ENCODE peak calls at places on chromosome 18, in four cellular contexts. V is HCT116, F is GM23248, U is hepatocyte. T is an unnamed sample. For H3K9me3 and H3K79me2, the result is how much of the 10 kb centered on the place peaks cover.

GRCh38 chr18:68445131-68445530 is 269.8 kb downstream of the TMX3 start:
- DNase-seq in F (no peak), U (no peak), V (no peak), T (no peak)

GRCh38 chr18:27606851-27607250 is 421.7 kb upstream of the CHST9 start:
- DNase-seq in V (no peak), U (no peak), F (no peak), T (no peak)

GRCh38 chr18:67199993-67200617 is 316.4 kb downstream of the DSEL start:
- DNase-seq in V (peak), F (peak), U (peak), T (peak)

GRCh38 chr18:46035701-46036680 is 36.1 kb downstream of the PSTPIP2 start:
- DNase-seq in F (peak), V (no peak), U (no peak), T (no peak)

GRCh38 chr18:53441761-53442414 is 782.6 kb downstream of the MBD2 start:
- DNase-seq in F (no peak), U (no peak), V (no peak), T (no peak)

GRCh38 chr18:68431922-68432198 is 283.0 kb downstream of the TMX3 start:
- DNase-seq in U (no peak), V (no peak), F (no peak), T (no peak)

GRCh38 chr18:5150888-5151287 is 46.2 kb downstream of the AKAIN1 start:
- DNase-seq in F (no peak), V (no peak), U (no peak), T (no peak)

GRCh38 chr18:11994346-11994707 is 13.0 kb downstream of the IMPA2 start:
- DNase-seq in V (no peak), F (peak), U (peak), T (no peak)

GRCh38 chr18:13361422-13361821 is 142.9 kb downstream of the LDLRAD4 start:
- DNase-seq in F (no peak), V (no peak), U (no peak), T (no peak)

GRCh38 chr18:75305984-75306383 is 95.4 kb downstream of the TSHZ1 start:
- DNase-seq in F (no peak), V (no peak), U (no peak), T (no peak)

GRCh38 chr18:68456985-68457384 is 257.9 kb downstream of the TMX3 start:
- DNase-seq in V (no peak), U (no peak), F (no peak), T (no peak)

GRCh38 chr18:13051950-13052349 is 60.8 kb downstream of the CEP192 start:
- DNase-seq in V (no peak), U (no peak), F (no peak), T (no peak)

GRCh38 chr18:68431111-68431921 is 283.6 kb downstream of the TMX3 start:
- DNase-seq in F (peak), V (no peak), U (no peak), T (no peak)

GRCh38 chr18:36441426-36441870 is 143.9 kb downstream of the FHOD3 start:
- DNase-seq in U (no peak), V (no peak), F (peak), T (no peak)

GRCh38 chr18:78561757-78562445 is 417.7 kb upstream of the SALL3 start:
- DNase-seq in V (no peak), F (no peak), U (no peak), T (no peak)

GRCh38 chr18:37535968-37536367 is 29.6 kb downstream of the CELF4 start:
- DNase-seq in U (no peak), F (peak), V (no peak), T (no peak)

GRCh38 chr18:21826196-21826595 is 85.6 kb downstream of the MIB1 start:
- DNase-seq in U (no peak), F (peak), V (no peak), T (peak)

GRCh38 chr18:75005622-75006021 is 203.3 kb downstream of the PTGR3 start:
- DNase-seq in V (no peak), U (no peak), F (no peak), T (no peak)

GRCh38 chr18:45497595-45498269 is 117.5 kb upstream of the SLC14A2 start:
- DNase-seq in F (no peak), U (no peak), V (no peak), T (no peak)

GRCh38 chr18:76803814-76804213 is 18.5 kb upstream of the ZNF236 start:
- DNase-seq in V (no peak), U (peak), F (peak), T (no peak)

GRCh38 chr18:67742525-67742924 is 226.0 kb upstream of the DSEL start:
- DNase-seq in V (no peak), F (no peak), U (no peak), T (no peak)

GRCh38 chr18:326846-327245 is 59.0 kb upstream of the THOC1 start:
- DNase-seq in U (no peak), F (no peak), V (no peak), T (no peak)

GRCh38 chr18:67421666-67422065 is 94.9 kb downstream of the DSEL start:
- DNase-seq in F (no peak), V (no peak), U (no peak), T (no peak)

GRCh38 chr18:61850756-61851155 is 42.1 kb downstream of the RNF152 start:
- DNase-seq in V (no peak), F (no peak), U (no peak), T (no peak)

GRCh38 chr18:78768655-78769501 is 210.7 kb upstream of the SALL3 start:
- DNase-seq in V (no peak), F (no peak), U (no peak), T (no peak)

GRCh38 chr18:34767601-34768027 is 57.5 kb downstream of the DTNA start:
- DNase-seq in U (no peak), V (no peak), F (peak), T (peak)

GRCh38 chr18:35770360-35770759 is 188.8 kb downstream of the GALNT1 start:
- DNase-seq in V (no peak), U (no peak), F (no peak), T (no peak)

GRCh38 chr18:56812674-56813073 is 161.5 kb downstream of the WDR7 start:
- DNase-seq in V (no peak), U (no peak), F (no peak), T (no peak)

GRCh38 chr18:34158881-34159690 is 65.6 kb downstream of the NOL4 start:
- DNase-seq in V (no peak), U (peak), F (peak), T (no peak)

GRCh38 chr18:25535495-25535894 is 183.5 kb upstream of the ZNF521 start:
- DNase-seq in U (no peak), F (no peak), V (no peak), T (no peak)

GRCh38 chr18:46171331-46171730 is 67.1 kb downstream of the HAUS1 start:
- DNase-seq in U (no peak), V (no peak), F (no peak), T (no peak)

GRCh38 chr18:39675358-39675757 is 2109.8 kb upstream of the CELF4 start:
- DNase-seq in U (peak), F (peak), V (no peak), T (no peak)

GRCh38 chr18:12093520-12094257 is at the start of gene ANKRD62:
- DNase-seq in F (no peak), V (no peak), U (no peak), T (no peak)

GRCh38 chr18:12254137-12254819 is at the start of gene CIDEA:
- DNase-seq in F (peak), U (peak), V (no peak), T (no peak)

GRCh38 chr18:75752864-75753263 is 325.4 kb upstream of the SMIM21 start:
- DNase-seq in U (no peak), F (no peak), V (no peak), T (no peak)

DNA sequence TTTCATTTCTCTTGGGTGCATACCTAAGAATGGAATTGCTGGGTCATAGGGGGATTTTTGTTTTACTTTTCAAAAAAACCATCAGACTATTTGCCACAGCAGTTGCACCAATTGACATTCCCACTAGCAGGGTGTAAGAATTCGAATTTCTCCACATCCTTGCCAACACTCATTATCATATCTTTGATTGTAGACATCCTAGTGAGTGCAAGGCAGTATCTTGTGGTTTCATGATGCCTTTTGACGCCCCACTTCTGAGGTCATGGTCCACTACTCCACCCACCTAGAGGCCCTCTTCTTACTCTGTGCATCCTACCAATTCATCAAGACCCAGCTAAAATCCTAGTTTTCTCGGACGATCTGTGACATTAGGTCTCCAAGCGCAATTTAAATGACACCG is 161.9 kb downstream of the MYO5B start:
- DNase-seq in U (no peak), F (no peak), V (no peak), T (no peak)
- H3K9me3 ChIP-seq in U (under half), F (under half), V (under half), T (under half)

DNA sequence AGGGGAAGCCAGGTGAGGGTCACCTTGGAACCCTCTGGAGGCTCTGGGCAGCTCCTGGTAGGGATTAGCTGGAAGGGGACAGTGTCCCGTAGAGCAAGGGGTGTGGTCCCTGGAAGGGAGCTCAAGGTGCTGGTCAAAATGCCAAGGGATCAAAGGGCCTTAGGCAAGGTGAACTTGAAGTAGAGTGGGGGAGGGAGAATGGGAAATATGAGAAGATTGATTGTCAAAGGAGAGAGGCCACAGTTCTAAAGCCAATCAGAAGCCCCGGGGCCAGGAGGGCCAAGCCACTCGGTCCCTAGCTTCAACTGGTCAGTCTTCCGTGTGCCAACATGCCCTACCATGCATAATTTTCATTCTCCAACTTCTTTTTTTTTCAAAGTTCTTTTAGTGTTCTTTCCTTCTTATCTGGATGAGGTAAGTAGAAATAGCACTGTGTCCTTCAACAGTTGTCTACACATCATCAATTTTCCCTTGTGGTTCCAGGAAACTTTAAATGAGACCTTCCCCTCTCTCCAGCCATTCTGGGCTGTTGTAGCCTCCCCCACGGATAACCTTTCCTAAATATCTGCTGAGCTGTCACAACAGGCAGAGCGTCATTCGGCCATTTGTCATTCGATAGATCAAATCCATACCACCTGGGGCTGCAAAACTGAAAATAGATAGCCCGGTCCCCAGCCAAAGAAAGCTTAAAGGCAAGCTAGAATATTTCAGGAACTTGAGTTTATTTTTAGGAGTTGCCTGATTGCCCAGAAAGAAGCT is 83.4 kb downstream of the ALPK2 start:
- DNase-seq in F (no peak), U (no peak), V (no peak), T (no peak)
- H3K79me2 ChIP-seq in F (half or more), U (under half), V (under half), T (under half)

GRCh38 chr18:6428851-6429395 is 14.2 kb upstream of the L3MBTL4 start:
- DNase-seq in F (no peak), U (no peak), V (no peak), T (no peak)
- H3K9me3 ChIP-seq in F (under half), U (under half), V (under half), T (under half)

DNA sequence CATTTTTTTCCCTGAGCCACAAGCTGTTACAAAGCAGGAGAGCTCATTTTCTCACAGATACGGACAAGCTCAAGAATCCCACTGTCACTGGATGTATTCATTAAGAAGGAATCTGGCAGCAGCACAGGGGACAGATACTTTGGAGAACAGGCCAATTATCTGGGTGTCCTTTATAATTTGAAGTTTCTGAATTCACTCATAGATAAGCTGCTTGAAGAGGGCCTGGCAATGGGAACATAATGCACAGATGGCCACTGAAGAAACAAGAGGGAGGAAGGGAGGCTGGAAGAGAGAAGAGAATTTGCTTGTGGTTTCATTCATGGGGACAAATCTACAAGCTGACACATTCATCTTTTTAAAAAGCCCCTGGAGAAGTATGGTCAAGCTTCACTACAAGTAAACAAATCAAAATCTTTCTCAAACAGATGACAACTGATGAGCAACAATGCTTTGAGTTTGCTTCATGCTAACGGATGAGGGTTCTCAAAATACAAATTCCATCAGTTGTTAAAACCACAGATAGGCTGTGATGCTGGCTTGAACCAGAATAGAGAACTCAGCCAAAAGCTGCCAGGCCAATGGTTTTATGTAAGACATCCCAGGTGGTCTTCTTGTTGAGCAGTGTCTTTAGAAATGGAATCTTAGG is 11.9 kb downstream of the BCL2 start:
- DNase-seq in F (peak), V (no peak), U (no peak), T (no peak)
- H3K79me2 ChIP-seq in F (under half), V (under half), U (under half), T (under half)

GRCh38 chr18:3970929-3971328 is 484.2 kb downstream of the DLGAP1 start:
- DNase-seq in F (no peak), V (no peak), U (peak), T (no peak)
- H3K9me3 ChIP-seq in F (under half), V (under half), U (under half), T (under half)

GRCh38 chr18:48580782-48581181 is 42.0 kb downstream of the CTIF start:
- DNase-seq in V (no peak), U (peak), F (peak), T (peak)
- H3K79me2 ChIP-seq in V (under half), U (half or more), F (half or more), T (under half)

GRCh38 chr18:79889569-79889968 is 61.9 kb downstream of the SLC66A2 start:
- DNase-seq in F (no peak), V (no peak), U (no peak), T (no peak)

GRCh38 chr18:79887181-79888000 is 64.1 kb downstream of the SLC66A2 start:
- DNase-seq in U (no peak), F (no peak), V (no peak), T (no peak)

GRCh38 chr18:79884963-79885728 is 66.3 kb downstream of the SLC66A2 start:
- DNase-seq in F (no peak), V (no peak), U (no peak), T (no peak)

GRCh38 chr18:79890638-79891037 is 60.8 kb downstream of the SLC66A2 start:
- DNase-seq in F (no peak), U (no peak), V (no peak), T (no peak)

DNA sequence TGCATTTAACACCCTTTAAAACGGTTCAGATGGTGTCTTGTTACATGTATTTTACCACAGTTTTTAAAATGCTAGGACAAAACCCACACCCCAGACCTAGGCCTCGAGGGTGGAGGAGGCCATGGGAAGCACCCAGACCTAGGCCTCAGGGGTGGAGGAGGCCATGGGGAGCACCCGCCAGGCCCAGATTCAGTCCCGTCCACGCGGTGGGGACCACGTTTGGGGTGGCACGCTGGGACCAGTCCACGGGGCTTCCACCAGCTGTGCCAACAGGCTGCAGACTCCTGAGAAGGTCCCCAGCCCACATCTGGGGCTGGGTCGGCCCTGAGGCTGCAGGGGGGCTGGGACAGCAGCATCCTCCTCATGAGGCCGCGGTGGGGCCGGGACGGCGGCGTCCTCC is 63.4 kb downstream of the SLC66A2 start:
- DNase-seq in F (no peak), V (no peak), U (no peak), T (no peak)
- H3K9me3 ChIP-seq in F (under half), V (under half), U (under half), T (under half)

GRCh38 chr18:70044626-70045025 is 97.0 kb upstream of the CD226 start:
- DNase-seq in F (peak), V (peak), U (peak), T (peak)
- H3K79me2 ChIP-seq in F (half or more), V (under half), U (under half), T (half or more)

DNA sequence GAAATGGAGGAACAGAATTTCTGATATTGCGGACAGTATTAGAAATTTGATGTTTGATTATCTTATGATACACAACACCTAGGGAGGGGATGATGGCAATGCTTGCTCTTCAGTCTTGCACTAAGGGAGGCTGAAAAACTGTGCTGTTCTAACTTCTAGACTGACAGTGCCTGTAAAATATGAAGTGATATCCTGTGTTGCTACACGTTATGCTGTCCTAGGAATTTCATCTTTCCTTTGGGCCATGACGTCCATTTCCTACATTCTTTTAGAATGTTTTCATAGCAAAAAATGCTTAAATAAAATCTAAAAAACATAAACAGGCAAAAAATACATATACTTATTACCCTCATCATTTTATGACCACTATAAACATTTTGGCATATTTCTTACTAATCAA is 55.3 kb downstream of the OSBPL1A start:
- DNase-seq in V (no peak), F (no peak), U (no peak), T (no peak)
- H3K9me3 ChIP-seq in V (under half), F (under half), U (under half), T (under half)

GRCh38 chr18:58676270-58676669 is 5.0 kb downstream of the MALT1 start:
- DNase-seq in U (no peak), F (no peak), V (no peak), T (no peak)
- H3K79me2 ChIP-seq in U (half or more), F (half or more), V (half or more), T (half or more)

T was measured in keratinocyte.